ENCODE peak calls at places on chromosomes 7 and 10, in six cellular contexts. One of them, this sample, is unnamed.

GRCh38 chr7:13091974-13092707 is 404.7 kb downstream of the ARL4A start:
- DNase-seq in hepatocyte: no peak
- DNase-seq in right lobe of liver: no peak
- DNase-seq in neuronal stem cell: no peak
- DNase-seq in uterus: no peak
- DNase-seq in brain microvascular endothelial cell: peak; percentile 18
- DNase-seq in this sample: no peak

GRCh38 chr7:46916581-46916980 is 665.3 kb downstream of the TNS3 start:
- DNase-seq in hepatocyte: no peak
- DNase-seq in right lobe of liver: no peak
- DNase-seq in neuronal stem cell: no peak
- DNase-seq in uterus: no peak
- DNase-seq in brain microvascular endothelial cell: no peak
- DNase-seq in this sample: no peak

GRCh38 chr7:17772581-17773288 is 167.6 kb downstream of the SNX13 start:
- DNase-seq in hepatocyte: no peak
- DNase-seq in right lobe of liver: no peak
- DNase-seq in neuronal stem cell: no peak
- DNase-seq in uterus: no peak
- DNase-seq in brain microvascular endothelial cell: no peak
- DNase-seq in this sample: no peak

GRCh38 chr10:109996225-109996624 is 11.6 kb upstream of the ADD3 start:
- DNase-seq in hepatocyte: peak; percentile 43
- DNase-seq in right lobe of liver: no peak
- DNase-seq in neuronal stem cell: no peak
- DNase-seq in uterus: no peak
- DNase-seq in brain microvascular endothelial cell: no peak
- DNase-seq in this sample: no peak

GRCh38 chr10:118712930-118713634 is 41.7 kb downstream of the CACUL1 start:
- DNase-seq in hepatocyte: no peak
- DNase-seq in right lobe of liver: no peak
- DNase-seq in neuronal stem cell: no peak
- DNase-seq in uterus: no peak
- DNase-seq in brain microvascular endothelial cell: no peak
- DNase-seq in this sample: no peak

GRCh38 chr7:12127490-12127889 is 83.6 kb upstream of the TMEM106B start:
- DNase-seq in hepatocyte: no peak
- DNase-seq in right lobe of liver: no peak
- DNase-seq in neuronal stem cell: no peak
- DNase-seq in uterus: no peak
- DNase-seq in brain microvascular endothelial cell: no peak
- DNase-seq in this sample: no peak

GRCh38 chr7:100835903-100836811 is 8.8 kb upstream of the EPHB4 start:
- DNase-seq in hepatocyte: peak; percentile 89
- DNase-seq in right lobe of liver: peak; percentile 66
- DNase-seq in neuronal stem cell: peak; percentile 65
- DNase-seq in uterus: peak; percentile 85
- DNase-seq in brain microvascular endothelial cell: no peak
- DNase-seq in this sample: no peak

GRCh38 chr10:61845196-61845949 is 56.1 kb upstream of the ARID5B start:
- DNase-seq in hepatocyte: no peak
- DNase-seq in right lobe of liver: no peak
- DNase-seq in neuronal stem cell: no peak
- DNase-seq in uterus: no peak
- DNase-seq in brain microvascular endothelial cell: no peak
- DNase-seq in this sample: no peak

GRCh38 chr10:104034401-104035053 is 51.2 kb downstream of the COL17A1 start:
- DNase-seq in hepatocyte: no peak
- DNase-seq in right lobe of liver: no peak
- DNase-seq in neuronal stem cell: no peak
- DNase-seq in uterus: no peak
- DNase-seq in brain microvascular endothelial cell: no peak
- DNase-seq in this sample: no peak

GRCh38 chr10:97975598-97975997 is 54.8 kb downstream of the CRTAC1 start:
- DNase-seq in hepatocyte: no peak
- DNase-seq in right lobe of liver: no peak
- DNase-seq in neuronal stem cell: no peak
- DNase-seq in uterus: no peak
- DNase-seq in brain microvascular endothelial cell: no peak
- DNase-seq in this sample: no peak

GRCh38 chr10:110446954-110447608 is 50.6 kb upstream of the DUSP5 start:
- DNase-seq in hepatocyte: no peak
- DNase-seq in right lobe of liver: peak; percentile 26
- DNase-seq in neuronal stem cell: no peak
- DNase-seq in uterus: no peak
- DNase-seq in brain microvascular endothelial cell: peak; percentile 87
- DNase-seq in this sample: no peak

GRCh38 chr10:126783806-126784205 is 113.3 kb upstream of the C10orf90 start:
- DNase-seq in hepatocyte: no peak
- DNase-seq in right lobe of liver: no peak
- DNase-seq in neuronal stem cell: no peak
- DNase-seq in uterus: no peak
- DNase-seq in brain microvascular endothelial cell: no peak
- DNase-seq in this sample: no peak

GRCh38 chr7:130352335-130353074 is 7.9 kb downstream of the CPA5 start:
- DNase-seq in hepatocyte: no peak
- DNase-seq in right lobe of liver: no peak
- DNase-seq in neuronal stem cell: no peak
- DNase-seq in uterus: peak; percentile 48
- DNase-seq in brain microvascular endothelial cell: peak; percentile 10
- DNase-seq in this sample: no peak

GRCh38 chr10:118483496-118483895 is 112.0 kb downstream of the PRLHR start:
- DNase-seq in hepatocyte: no peak
- DNase-seq in right lobe of liver: no peak
- DNase-seq in neuronal stem cell: no peak
- DNase-seq in uterus: no peak
- DNase-seq in brain microvascular endothelial cell: no peak
- DNase-seq in this sample: no peak

GRCh38 chr10:97468162-97468561 is 22.2 kb downstream of the ZDHHC16 start:
- DNase-seq in hepatocyte: no peak
- DNase-seq in right lobe of liver: no peak
- DNase-seq in neuronal stem cell: no peak
- DNase-seq in uterus: no peak
- DNase-seq in brain microvascular endothelial cell: no peak
- DNase-seq in this sample: no peak

GRCh38 chr10:30857803-30858202 is 173.9 kb downstream of the ZNF438 start:
- DNase-seq in hepatocyte: peak; percentile 24
- DNase-seq in right lobe of liver: no peak
- DNase-seq in neuronal stem cell: no peak
- DNase-seq in uterus: peak; percentile 89
- DNase-seq in brain microvascular endothelial cell: no peak
- DNase-seq in this sample: no peak

GRCh38 chr7:55964261-55964801 is at the start of gene NIPSNAP2:
- DNase-seq in hepatocyte: peak; percentile 88
- DNase-seq in right lobe of liver: peak; percentile 65
- DNase-seq in neuronal stem cell: peak; percentile 69
- DNase-seq in uterus: peak; percentile 41
- DNase-seq in brain microvascular endothelial cell: peak; percentile 20
- DNase-seq in this sample: no peak

GRCh38 chr7:51090411-51090810 is 226.2 kb downstream of the COBL start:
- DNase-seq in hepatocyte: no peak
- DNase-seq in right lobe of liver: no peak
- DNase-seq in neuronal stem cell: no peak
- DNase-seq in uterus: no peak
- DNase-seq in brain microvascular endothelial cell: no peak
- DNase-seq in this sample: no peak

GRCh38 chr10:132881186-132881920 is 61.0 kb downstream of the CFAP46 start:
- DNase-seq in hepatocyte: no peak
- DNase-seq in right lobe of liver: peak; percentile 29
- DNase-seq in neuronal stem cell: no peak
- DNase-seq in uterus: no peak
- DNase-seq in brain microvascular endothelial cell: no peak
- DNase-seq in this sample: no peak

GRCh38 chr7:90119178-90119971 is 34.9 kb upstream of the STEAP1 start:
- DNase-seq in hepatocyte: peak; percentile 11
- DNase-seq in right lobe of liver: peak; percentile 60
- DNase-seq in neuronal stem cell: no peak
- DNase-seq in uterus: no peak
- DNase-seq in brain microvascular endothelial cell: no peak
- DNase-seq in this sample: no peak

GRCh38 chr10:89283988-89284475 is 17.8 kb upstream of the IFIT2 start:
- DNase-seq in hepatocyte: peak; percentile 78
- DNase-seq in right lobe of liver: no peak
- DNase-seq in neuronal stem cell: no peak
- DNase-seq in uterus: peak; percentile 81
- DNase-seq in brain microvascular endothelial cell: no peak
- DNase-seq in this sample: no peak

GRCh38 chr10:106972381-106972780 is 192.1 kb downstream of the SORCS1 start:
- DNase-seq in hepatocyte: peak; percentile 58
- DNase-seq in right lobe of liver: no peak
- DNase-seq in neuronal stem cell: no peak
- DNase-seq in uterus: no peak
- DNase-seq in brain microvascular endothelial cell: no peak
- DNase-seq in this sample: no peak

GRCh38 chr10:86377797-86378146 is 11.2 kb upstream of the GRID1 start:
- DNase-seq in hepatocyte: no peak
- DNase-seq in right lobe of liver: no peak
- DNase-seq in neuronal stem cell: no peak
- DNase-seq in uterus: no peak
- DNase-seq in brain microvascular endothelial cell: no peak
- DNase-seq in this sample: no peak

GRCh38 chr7:129769400-129769774 is 157.9 kb downstream of the NRF1 start:
- DNase-seq in hepatocyte: no peak
- DNase-seq in right lobe of liver: no peak
- DNase-seq in neuronal stem cell: no peak
- DNase-seq in uterus: no peak
- DNase-seq in brain microvascular endothelial cell: no peak
- DNase-seq in this sample: no peak

GRCh38 chr10:72058989-72059842 is 29.1 kb downstream of the SPOCK2 start:
- DNase-seq in hepatocyte: no peak
- DNase-seq in right lobe of liver: no peak
- DNase-seq in neuronal stem cell: no peak
- DNase-seq in uterus: no peak
- DNase-seq in brain microvascular endothelial cell: peak; percentile 27
- DNase-seq in this sample: no peak

GRCh38 chr10:49080071-49080470 is 35.3 kb downstream of the VSTM4 start:
- DNase-seq in hepatocyte: peak; percentile 61
- DNase-seq in right lobe of liver: no peak
- DNase-seq in neuronal stem cell: no peak
- DNase-seq in uterus: no peak
- DNase-seq in brain microvascular endothelial cell: peak; percentile 10
- DNase-seq in this sample: no peak

GRCh38 chr7:157431173-157431950 is 94.6 kb downstream of the DNAJB6 start:
- DNase-seq in hepatocyte: no peak
- DNase-seq in right lobe of liver: no peak
- DNase-seq in neuronal stem cell: no peak
- DNase-seq in uterus: no peak
- DNase-seq in brain microvascular endothelial cell: no peak
- DNase-seq in this sample: no peak

GRCh38 chr10:89659185-89660131 is 14.4 kb upstream of the PANK1 start:
- DNase-seq in hepatocyte: no peak
- DNase-seq in right lobe of liver: no peak
- DNase-seq in neuronal stem cell: no peak
- DNase-seq in uterus: no peak
- DNase-seq in brain microvascular endothelial cell: peak; percentile 71
- DNase-seq in this sample: no peak

GRCh38 chr10:42929236-42929635 is 146.6 kb downstream of the BMS1 start:
- DNase-seq in hepatocyte: no peak
- DNase-seq in right lobe of liver: no peak
- DNase-seq in neuronal stem cell: no peak
- DNase-seq in uterus: no peak
- DNase-seq in brain microvascular endothelial cell: no peak
- DNase-seq in this sample: no peak

GRCh38 chr7:33771422-33771821 is 133.9 kb upstream of the BMPER start:
- DNase-seq in hepatocyte: no peak
- DNase-seq in right lobe of liver: no peak
- DNase-seq in neuronal stem cell: no peak
- DNase-seq in uterus: no peak
- DNase-seq in brain microvascular endothelial cell: no peak
- DNase-seq in this sample: no peak
- H3K27ac ChIP-seq in hepatocyte: no peak overlapping the region
- H3K27ac ChIP-seq in right lobe of liver: no peak overlapping the region
- H3K27ac ChIP-seq in neuronal stem cell: no peak overlapping the region
- H3K27ac ChIP-seq in uterus: no peak overlapping the region
- H3K27ac ChIP-seq in brain microvascular endothelial cell: no peak overlapping the region
- H3K27ac ChIP-seq in this sample: no peak overlapping the region

GRCh38 chr10:78424721-78425120 is 391.1 kb downstream of the RPS24 start:
- DNase-seq in hepatocyte: no peak
- DNase-seq in right lobe of liver: no peak
- DNase-seq in neuronal stem cell: no peak
- DNase-seq in uterus: no peak
- DNase-seq in brain microvascular endothelial cell: no peak
- DNase-seq in this sample: no peak

GRCh38 chr10:78417425-78418370 is 384.0 kb downstream of the RPS24 start:
- DNase-seq in hepatocyte: no peak
- DNase-seq in right lobe of liver: no peak
- DNase-seq in neuronal stem cell: no peak
- DNase-seq in uterus: no peak
- DNase-seq in brain microvascular endothelial cell: no peak
- DNase-seq in this sample: no peak

GRCh38 chr10:78416031-78416800 is 382.6 kb downstream of the RPS24 start:
- DNase-seq in hepatocyte: no peak
- DNase-seq in right lobe of liver: no peak
- DNase-seq in neuronal stem cell: no peak
- DNase-seq in uterus: no peak
- DNase-seq in brain microvascular endothelial cell: peak; percentile 3
- DNase-seq in this sample: no peak

GRCh38 chr10:78419481-78420265 is 386.0 kb downstream of the RPS24 start:
- DNase-seq in hepatocyte: no peak
- DNase-seq in right lobe of liver: no peak
- DNase-seq in neuronal stem cell: no peak
- DNase-seq in uterus: no peak
- DNase-seq in brain microvascular endothelial cell: no peak
- DNase-seq in this sample: no peak

GRCh38 chr10:78420946-78421732 is 387.5 kb downstream of the RPS24 start:
- DNase-seq in hepatocyte: no peak
- DNase-seq in right lobe of liver: no peak
- DNase-seq in neuronal stem cell: no peak
- DNase-seq in uterus: no peak
- DNase-seq in brain microvascular endothelial cell: no peak
- DNase-seq in this sample: no peak
- H3K27ac ChIP-seq in hepatocyte: no peak overlapping the region
- H3K27ac ChIP-seq in right lobe of liver: no peak overlapping the region
- H3K27ac ChIP-seq in neuronal stem cell: no peak overlapping the region
- H3K27ac ChIP-seq in uterus: no peak overlapping the region
- H3K27ac ChIP-seq in brain microvascular endothelial cell: no peak overlapping the region
- H3K27ac ChIP-seq in this sample: no peak overlapping the region

GRCh38 chr7:139915864-139916716 is 87.0 kb downstream of the TBXAS1 start:
- DNase-seq in hepatocyte: peak; percentile 47
- DNase-seq in right lobe of liver: no peak
- DNase-seq in neuronal stem cell: no peak
- DNase-seq in uterus: peak; percentile 25
- DNase-seq in brain microvascular endothelial cell: peak; percentile 97
- DNase-seq in this sample: no peak
- H3K27ac ChIP-seq in hepatocyte: peak overlapping the region; percentile 56
- H3K27ac ChIP-seq in right lobe of liver: peak overlapping the region; percentile 14
- H3K27ac ChIP-seq in neuronal stem cell: no peak overlapping the region
- H3K27ac ChIP-seq in uterus: no peak overlapping the region
- H3K27ac ChIP-seq in brain microvascular endothelial cell: peak overlapping the region; percentile 84
- H3K27ac ChIP-seq in this sample: no peak overlapping the region

DNA sequence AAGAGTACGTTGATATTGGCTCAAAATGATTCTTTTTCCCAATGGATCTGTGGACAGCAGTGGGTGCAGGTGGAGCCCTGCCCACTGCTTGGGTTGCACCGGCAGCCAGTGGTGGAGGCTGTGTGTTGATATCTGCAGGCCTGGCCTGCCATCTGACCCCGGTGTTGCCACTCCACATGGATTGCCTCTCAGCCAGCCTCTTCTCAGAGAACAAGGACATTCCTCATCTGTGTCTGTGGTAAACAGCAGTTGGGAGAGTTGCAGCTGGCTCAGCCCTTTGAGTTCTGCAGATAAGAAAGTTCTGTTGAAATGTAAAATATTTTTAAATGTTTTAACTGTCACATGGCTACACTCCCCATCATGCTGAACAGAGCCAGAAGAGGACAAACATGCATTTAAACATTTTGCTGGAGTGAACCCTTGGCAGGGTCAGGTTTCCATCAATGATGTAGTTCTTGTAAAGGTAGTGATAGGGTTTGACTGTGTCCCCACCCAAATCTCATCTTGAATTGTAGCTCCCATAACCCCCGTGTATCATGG is 374.9 kb upstream of the CELF2 start:
- DNase-seq in hepatocyte: peak; percentile 16
- DNase-seq in right lobe of liver: no peak
- DNase-seq in neuronal stem cell: no peak
- DNase-seq in uterus: peak; percentile 63
- DNase-seq in brain microvascular endothelial cell: peak; percentile 40
- DNase-seq in this sample: no peak
- H3K27ac ChIP-seq in hepatocyte: no peak overlapping the region
- H3K27ac ChIP-seq in right lobe of liver: no peak overlapping the region
- H3K27ac ChIP-seq in neuronal stem cell: no peak overlapping the region
- H3K27ac ChIP-seq in uterus: peak overlapping the region; percentile 52
- H3K27ac ChIP-seq in brain microvascular endothelial cell: no peak overlapping the region
- H3K27ac ChIP-seq in this sample: no peak overlapping the region